ENCODE peak calls at places on chromosome 21, in six cellular contexts. E is HTR-8/SVneo, I is substantia nigra, R is choroid plexus epithelial cell, B is kidney tubule cell, G is H54. H is an unnamed sample.

GRCh38 chr21:45435405-45435981 is 30.5 kb downstream of the COL18A1 start:
- DNase-seq in E (no peak), R (no peak), G (no peak), I (no peak), B (no peak), H (no peak)

GRCh38 chr21:29771491-29772066 is 168.2 kb downstream of the GRIK1 start:
- DNase-seq in E (no peak), G (no peak), B (peak; percentile 82), I (no peak), R (no peak), H (no peak)

GRCh38 chr21:44405948-44406872 is 49.1 kb upstream of the LRRC3 start:
- DNase-seq in E (peak; percentile 57), B (peak; percentile 62), I (no peak), R (peak; percentile 13), G (peak; percentile 69), H (no peak)

GRCh38 chr21:46619846-46620245 is 15.0 kb upstream of the S100B start:
- DNase-seq in I (no peak), R (peak; percentile 31), G (no peak), E (no peak), B (no peak), H (no peak)

GRCh38 chr21:46152939-46153258 is 2.5 kb downstream of the FTCD start:
- DNase-seq in I (no peak), R (no peak), E (no peak), G (no peak), B (no peak), H (peak; percentile 12)

GRCh38 chr21:34576043-34576466 is 38.9 kb downstream of the RCAN1 start:
- DNase-seq in E (no peak), B (peak; percentile 40), G (no peak), I (no peak), R (no peak), H (no peak)

GRCh38 chr21:41254090-41254700 is 62.4 kb upstream of the FAM3B start:
- DNase-seq in R (peak; percentile 1), E (no peak), I (no peak), B (peak; percentile 13), G (no peak), H (no peak)

GRCh38 chr21:42228709-42229220 is 9.8 kb downstream of the ABCG1 start:
- DNase-seq in E (no peak), R (no peak), B (no peak), G (no peak), I (no peak), H (no peak)

GRCh38 chr21:17532292-17532691 is 19.4 kb downstream of the CXADR start:
- DNase-seq in G (no peak), B (no peak), I (no peak), E (no peak), R (no peak), H (no peak)

GRCh38 chr21:26842976-26843911 is 2.0 kb downstream of the ADAMTS1 start:
- DNase-seq in G (peak; percentile 92), R (peak; percentile 98), B (peak; percentile 93), I (peak; percentile 63), E (peak; percentile 90), H (peak; percentile 85)

GRCh38 chr21:45328198-45329087 is 40.7 kb upstream of the POFUT2 start:
- DNase-seq in I (no peak), B (no peak), R (no peak), E (no peak), G (no peak), H (no peak)

GRCh38 chr21:35062016-35062415 is 12.9 kb upstream of the RUNX1 start:
- DNase-seq in G (no peak), I (no peak), E (no peak), B (no peak), R (no peak), H (no peak)

GRCh38 chr21:28823464-28823863 is 169.2 kb downstream of the LTN1 start:
- DNase-seq in I (no peak), E (no peak), B (no peak), G (no peak), R (no peak), H (no peak)

GRCh38 chr21:16837319-16837718 is 675.5 kb upstream of the CXADR start:
- DNase-seq in G (no peak), E (no peak), B (no peak), R (peak; percentile 44), I (no peak), H (no peak)

GRCh38 chr21:35896060-35896459 is 164.3 kb downstream of the SETD4 start:
- DNase-seq in E (no peak), I (no peak), G (no peak), R (no peak), B (no peak), H (no peak)

GRCh38 chr21:37565530-37566223 is 199.1 kb downstream of the DYRK1A start:
- DNase-seq in R (peak; percentile 49), B (no peak), E (no peak), I (no peak), G (no peak), H (no peak)

GRCh38 chr21:28421716-28422480 is 570.8 kb downstream of the LTN1 start:
- DNase-seq in I (no peak), E (no peak), R (peak; percentile 77), B (no peak), G (no peak), H (peak; percentile 21)

GRCh38 chr21:30257773-30258172 is 25.0 kb downstream of the KRTAP24-1 start:
- DNase-seq in G (peak; percentile 2), I (no peak), R (peak; percentile 81), E (peak; percentile 3), B (peak; percentile 46), H (no peak)

GRCh38 chr21:40404319-40404906 is 442.5 kb downstream of the DSCAM start:
- DNase-seq in R (no peak), E (no peak), B (no peak), I (no peak), G (no peak), H (no peak)

GRCh38 chr21:43318841-43319781 is 107.8 kb downstream of the SIK1 start:
- DNase-seq in B (no peak), R (peak; percentile 26), E (peak; percentile 65), I (no peak), G (peak; percentile 67), H (no peak)

GRCh38 chr21:32940079-32941014 is 85.4 kb upstream of the OLIG2 start:
- DNase-seq in G (peak; percentile 36), E (peak; percentile 41), B (peak; percentile 67), R (peak; percentile 65), I (peak; percentile 19), H (no peak)

GRCh38 chr21:15631342-15631741 is 98.4 kb upstream of the USP25 start:
- DNase-seq in E (peak; percentile 19), R (peak; percentile 80), B (peak; percentile 42), I (no peak), G (peak; percentile 18), H (no peak)

GRCh38 chr21:45366931-45367401 is 38.0 kb upstream of the COL18A1 start:
- DNase-seq in R (peak; percentile 93), G (peak; percentile 99), B (peak; percentile 89), I (no peak), E (peak; percentile 97), H (peak; percentile 32)

GRCh38 chr21:45079351-45079750 is 5.0 kb downstream of the ADARB1 start:
- DNase-seq in I (no peak), B (no peak), G (no peak), E (no peak), R (no peak), H (no peak)

GRCh38 chr21:25283720-25284119 is 323.6 kb downstream of the MRPL39 start:
- DNase-seq in E (no peak), B (peak; percentile 52), R (peak; percentile 77), G (peak; percentile 8), I (no peak), H (no peak)

GRCh38 chr21:37538971-37539590 is 172.5 kb downstream of the DYRK1A start:
- DNase-seq in B (no peak), G (no peak), R (no peak), I (no peak), E (no peak), H (no peak)

GRCh38 chr21:33268736-33269441 is 2.7 kb downstream of the IL10RB start:
- DNase-seq in B (peak; percentile 96), I (no peak), E (no peak), G (no peak), R (no peak), H (no peak)

GRCh38 chr21:31913191-31913608 is 40.4 kb downstream of the HUNK start:
- DNase-seq in G (no peak), E (no peak), I (no peak), R (no peak), B (no peak), H (no peak)

GRCh38 chr21:15731243-15731613 is 1.4 kb downstream of the USP25 start:
- DNase-seq in I (no peak), E (no peak), R (no peak), B (peak; percentile 55), G (peak; percentile 25), H (no peak)

GRCh38 chr21:32412162-32412997 is at the start of gene EVA1C:
- DNase-seq in I (no peak), E (no peak), R (peak; percentile 49), B (peak; percentile 60), G (peak; percentile 84), H (peak; percentile 39)

GRCh38 chr21:36658926-36659325 is 40.0 kb upstream of the SIM2 start:
- DNase-seq in B (peak; percentile 24), E (no peak), I (no peak), R (no peak), G (no peak), H (no peak)

GRCh38 chr21:41583274-41583790 is 75.4 kb upstream of the TMPRSS2 start:
- DNase-seq in I (no peak), E (no peak), B (peak; percentile 87), R (peak; percentile 34), G (no peak), H (no peak)

GRCh38 chr21:17371470-17371869 is 141.4 kb upstream of the CXADR start:
- DNase-seq in E (peak; percentile 29), R (peak; percentile 82), G (peak; percentile 17), B (peak; percentile 85), I (no peak), H (no peak)